ENCODE peak calls at places on chromosomes 12 and 14, in four cellular contexts. J is Peyer's patch, X is upper lobe of left lung, Q is endothelial cell. M is an unnamed sample.

GRCh38 chr14:76768201-76768656 is 7.0 kb downstream of the VASH1 start:
- DNase-seq in J (no peak), X (peak), Q (peak), M (no peak)

GRCh38 chr12:108640802-108641445 is 7.2 kb upstream of the SELPLG start:
- DNase-seq in J (no peak), X (no peak), Q (no peak), M (peak)

GRCh38 chr12:58883576-58884334 is 36.5 kb downstream of the LRIG3 start:
- DNase-seq in J (no peak), X (no peak), Q (no peak), M (no peak)

GRCh38 chr12:3753549-3754284 is 808 bp upstream of the CRACR2A start:
- DNase-seq in J (no peak), X (no peak), Q (no peak), M (no peak)

GRCh38 chr12:107488666-107489065 is 196.9 kb upstream of the PWP1 start:
- DNase-seq in J (no peak), X (no peak), Q (no peak), M (no peak)

GRCh38 chr14:94138256-94138655 is 8.9 kb upstream of the IFI27L2 start:
- DNase-seq in J (no peak), X (peak), Q (no peak), M (no peak)

GRCh38 chr12:21546721-21547120 is 20.6 kb downstream of the SPX start:
- DNase-seq in J (no peak), X (no peak), Q (no peak), M (no peak)

GRCh38 chr14:85599939-85600338 is 70.0 kb downstream of the FLRT2 start:
- DNase-seq in J (no peak), X (no peak), Q (no peak), M (no peak)

GRCh38 chr14:71563754-71564153 is 368.5 kb upstream of the RGS6 start:
- DNase-seq in J (no peak), X (no peak), Q (no peak), M (no peak)

GRCh38 chr12:16119618-16120017 is 157.9 kb downstream of the SLC15A5 start:
- DNase-seq in J (no peak), X (no peak), Q (no peak), M (no peak)

GRCh38 chr12:75087656-75088055 is 122.0 kb downstream of the KCNC2 start:
- DNase-seq in J (no peak), X (no peak), Q (peak), M (no peak)

GRCh38 chr14:75553157-75553556 is 25.3 kb upstream of the FLVCR2 start:
- DNase-seq in J (no peak), X (no peak), Q (no peak), M (no peak)

GRCh38 chr12:114692558-114693531 is 8.9 kb upstream of the TBX3 start:
- DNase-seq in J (no peak), X (no peak), Q (no peak), M (no peak)

GRCh38 chr12:124774054-124774461 is 89.6 kb downstream of the SCARB1 start:
- DNase-seq in J (no peak), X (peak), Q (no peak), M (no peak)
- TF ChIP-seq CTCF in J (no peak), X (no peak), Q (no peak), M (no peak)

GRCh38 chr12:32947203-32947795 is 50.7 kb upstream of the PKP2 start:
- DNase-seq in J (no peak), X (no peak), Q (no peak), M (no peak)
- TF ChIP-seq CTCF in J (no peak), X (no peak), Q (no peak), M (no peak)

GRCh38 chr12:53176750-53177149 is 3.8 kb upstream of the ZNF740 start:
- DNase-seq in J (no peak), X (no peak), Q (no peak), M (no peak)
- TF ChIP-seq CTCF in J (no peak), X (no peak), Q (no peak), M (no peak)

DNA sequence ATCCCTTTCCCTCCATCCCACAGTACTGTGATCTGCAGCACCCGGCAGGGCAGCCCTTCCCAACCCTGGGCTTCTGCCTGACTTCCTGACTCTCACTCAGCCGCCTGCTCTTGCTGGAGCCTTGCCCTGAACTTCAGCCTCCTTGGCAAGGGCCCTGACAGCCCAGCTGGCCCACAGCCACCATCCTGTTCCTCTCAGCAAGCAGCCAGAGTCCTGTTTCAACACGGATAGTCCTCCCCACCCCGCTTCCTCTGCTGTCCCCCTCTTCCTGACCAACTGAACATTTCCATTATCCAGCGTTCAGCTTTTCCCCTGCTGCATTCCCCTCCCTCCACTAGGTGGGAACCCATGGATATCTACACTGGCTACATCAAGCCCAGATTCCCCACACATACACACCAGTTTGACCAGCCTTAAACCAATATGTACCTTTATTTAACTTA is 74.0 kb upstream of the MDM1 start:
- DNase-seq in J (peak), X (peak), Q (peak), M (peak)
- TF ChIP-seq CTCF in J (no peak), X (peak), Q (peak), M (no peak)

GRCh38 chr12:119676573-119676972 is 8.6 kb downstream of the PRKAB1 start:
- DNase-seq in J (no peak), X (no peak), Q (no peak), M (no peak)
- TF ChIP-seq CTCF in J (no peak), X (no peak), Q (no peak), M (no peak)

DNA sequence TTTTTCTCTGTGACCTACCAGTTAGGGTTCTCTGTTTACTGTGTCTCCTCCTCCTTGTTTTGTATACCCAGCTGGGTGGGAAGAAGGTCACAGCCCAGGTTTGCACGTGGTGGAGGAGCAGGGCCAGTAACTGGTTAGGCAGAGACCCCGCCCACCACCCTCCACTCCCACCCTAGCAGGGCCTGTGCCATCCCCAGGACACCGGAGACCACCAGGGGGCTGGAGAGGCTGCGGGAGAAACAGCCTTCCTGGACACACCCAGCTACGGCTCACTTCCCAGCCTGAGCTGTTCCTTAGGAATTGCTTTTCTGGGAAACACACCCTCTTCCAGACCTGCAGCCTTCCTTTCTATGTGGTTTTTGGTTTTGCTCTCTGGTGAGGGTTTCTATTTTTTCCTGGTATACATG is 21.1 kb downstream of the BDKRB2 start:
- DNase-seq in J (peak), X (no peak), Q (peak), M (peak)
- TF ChIP-seq CTCF in J (no peak), X (no peak), Q (no peak), M (no peak)

GRCh38 chr12:94510128-94510527 is 50.5 kb upstream of the CEP83 start:
- DNase-seq in J (no peak), X (no peak), Q (no peak), M (no peak)
- TF ChIP-seq CTCF in J (no peak), X (no peak), Q (no peak), M (no peak)

GRCh38 chr12:52546126-52546525 is 6.8 kb downstream of the KRT71 start:
- DNase-seq in J (no peak), X (no peak), Q (no peak), M (no peak)
- TF ChIP-seq CTCF in J (no peak), X (no peak), Q (no peak), M (no peak)

DNA sequence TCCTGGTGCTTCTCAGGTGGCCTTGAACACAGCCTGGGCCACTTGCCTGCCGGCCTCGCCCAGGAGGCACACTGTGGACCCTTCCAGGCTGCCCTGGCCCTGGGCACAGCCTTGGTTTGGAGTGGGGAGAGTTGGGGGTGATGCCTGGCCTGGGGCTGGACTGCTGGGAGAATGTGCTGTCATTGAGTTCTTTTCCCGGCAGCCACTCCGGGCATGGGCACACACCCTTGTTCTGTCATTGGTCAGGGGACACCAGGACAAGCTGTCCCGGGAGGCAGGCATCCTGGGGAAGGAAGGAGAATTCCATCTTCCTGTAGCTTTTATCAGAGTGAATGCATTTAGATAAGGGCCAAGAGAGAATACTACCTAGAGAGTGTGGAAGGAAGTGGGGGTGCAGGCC is 61.8 kb upstream of the RIN3 start:
- DNase-seq in J (no peak), X (no peak), Q (no peak), M (no peak)
- TF ChIP-seq CTCF in J (no peak), X (no peak), Q (no peak), M (no peak)

M was measured in suprapubic skin.